ENCODE peak calls at places on chromosomes 3 and 15, in eight cellular contexts. One of them, this sample, is unnamed.

GRCh38 chr3:5260992-5261501 is 73.5 kb downstream of the EDEM1 start:
- DNase-seq in heart right ventricle: no peak
- DNase-seq in WTC11: no peak
- DNase-seq in fibroblast of mammary gland: no peak
- DNase-seq in mesothelial cell of epicardium: no peak
- DNase-seq in astrocyte: no peak
- DNase-seq in bronchial epithelial cell: no peak
- DNase-seq in left ventricle myocardium inferior: no peak
- DNase-seq in this sample: no peak

GRCh38 chr15:100569406-100569805 is 32.6 kb downstream of the LINS1 start:
- DNase-seq in mesothelial cell of epicardium: no peak
- DNase-seq in WTC11: no peak
- DNase-seq in bronchial epithelial cell: no peak
- DNase-seq in heart right ventricle: no peak
- DNase-seq in left ventricle myocardium inferior: no peak
- DNase-seq in fibroblast of mammary gland: no peak
- DNase-seq in astrocyte: no peak
- DNase-seq in this sample: no peak

GRCh38 chr3:184328516-184328915 is 8.9 kb upstream of the FAM131A start:
- DNase-seq in mesothelial cell of epicardium: no peak
- DNase-seq in fibroblast of mammary gland: no peak
- DNase-seq in heart right ventricle: no peak
- DNase-seq in astrocyte: no peak
- DNase-seq in bronchial epithelial cell: no peak
- DNase-seq in WTC11: no peak
- DNase-seq in left ventricle myocardium inferior: no peak
- DNase-seq in this sample: no peak

GRCh38 chr3:126345231-126345630 is 12.0 kb downstream of the KLF15 start:
- DNase-seq in mesothelial cell of epicardium: no peak
- DNase-seq in heart right ventricle: no peak
- DNase-seq in astrocyte: no peak
- DNase-seq in fibroblast of mammary gland: no peak
- DNase-seq in left ventricle myocardium inferior: no peak
- DNase-seq in WTC11: no peak
- DNase-seq in bronchial epithelial cell: no peak
- DNase-seq in this sample: peak

GRCh38 chr3:146375214-146375613 is 94.1 kb downstream of the PLSCR2 start:
- DNase-seq in left ventricle myocardium inferior: no peak
- DNase-seq in heart right ventricle: no peak
- DNase-seq in astrocyte: peak
- DNase-seq in bronchial epithelial cell: no peak
- DNase-seq in mesothelial cell of epicardium: no peak
- DNase-seq in WTC11: no peak
- DNase-seq in fibroblast of mammary gland: peak
- DNase-seq in this sample: no peak

GRCh38 chr3:70916375-70917055 is 604.1 kb upstream of the MDFIC2 start:
- DNase-seq in WTC11: no peak
- DNase-seq in mesothelial cell of epicardium: peak
- DNase-seq in bronchial epithelial cell: peak
- DNase-seq in fibroblast of mammary gland: no peak
- DNase-seq in heart right ventricle: no peak
- DNase-seq in astrocyte: no peak
- DNase-seq in left ventricle myocardium inferior: no peak
- DNase-seq in this sample: no peak

GRCh38 chr3:180401226-180401625 is 200.7 kb upstream of the TTC14 start:
- DNase-seq in heart right ventricle: no peak
- DNase-seq in mesothelial cell of epicardium: no peak
- DNase-seq in astrocyte: no peak
- DNase-seq in fibroblast of mammary gland: peak
- DNase-seq in WTC11: no peak
- DNase-seq in left ventricle myocardium inferior: no peak
- DNase-seq in bronchial epithelial cell: peak
- DNase-seq in this sample: no peak

GRCh38 chr3:2929574-2929973 is 180.6 kb downstream of the IL5RA start:
- DNase-seq in left ventricle myocardium inferior: no peak
- DNase-seq in heart right ventricle: no peak
- DNase-seq in bronchial epithelial cell: no peak
- DNase-seq in fibroblast of mammary gland: no peak
- DNase-seq in astrocyte: no peak
- DNase-seq in mesothelial cell of epicardium: no peak
- DNase-seq in WTC11: no peak
- DNase-seq in this sample: no peak

GRCh38 chr3:129597792-129598381 is 8.6 kb downstream of the PLXND1 start:
- DNase-seq in mesothelial cell of epicardium: no peak
- DNase-seq in bronchial epithelial cell: no peak
- DNase-seq in WTC11: no peak
- DNase-seq in fibroblast of mammary gland: no peak
- DNase-seq in astrocyte: peak
- DNase-seq in left ventricle myocardium inferior: no peak
- DNase-seq in heart right ventricle: no peak
- DNase-seq in this sample: no peak

GRCh38 chr3:24674261-24674660 is 179.6 kb upstream of the THRB start:
- DNase-seq in mesothelial cell of epicardium: no peak
- DNase-seq in astrocyte: no peak
- DNase-seq in fibroblast of mammary gland: no peak
- DNase-seq in bronchial epithelial cell: no peak
- DNase-seq in WTC11: no peak
- DNase-seq in left ventricle myocardium inferior: no peak
- DNase-seq in heart right ventricle: no peak
- DNase-seq in this sample: no peak

GRCh38 chr3:156675744-156676466 is 1.5 kb downstream of the TIPARP start:
- DNase-seq in heart right ventricle: peak
- DNase-seq in mesothelial cell of epicardium: no peak
- DNase-seq in left ventricle myocardium inferior: peak
- DNase-seq in WTC11: no peak
- DNase-seq in astrocyte: peak
- DNase-seq in bronchial epithelial cell: peak
- DNase-seq in fibroblast of mammary gland: peak
- DNase-seq in this sample: no peak

GRCh38 chr3:134754768-134755559 is 40.1 kb upstream of the EPHB1 start:
- DNase-seq in bronchial epithelial cell: peak
- DNase-seq in astrocyte: peak
- DNase-seq in fibroblast of mammary gland: peak
- DNase-seq in heart right ventricle: peak
- DNase-seq in WTC11: peak
- DNase-seq in left ventricle myocardium inferior: peak
- DNase-seq in mesothelial cell of epicardium: no peak
- DNase-seq in this sample: no peak

GRCh38 chr15:49379996-49380395 is 43.0 kb upstream of the FGF7 start:
- DNase-seq in bronchial epithelial cell: no peak
- DNase-seq in mesothelial cell of epicardium: no peak
- DNase-seq in left ventricle myocardium inferior: no peak
- DNase-seq in WTC11: no peak
- DNase-seq in heart right ventricle: no peak
- DNase-seq in astrocyte: no peak
- DNase-seq in fibroblast of mammary gland: no peak
- DNase-seq in this sample: no peak

GRCh38 chr15:100671858-100672543 is 69.6 kb downstream of the ASB7 start:
- DNase-seq in astrocyte: no peak
- DNase-seq in left ventricle myocardium inferior: no peak
- DNase-seq in heart right ventricle: no peak
- DNase-seq in mesothelial cell of epicardium: no peak
- DNase-seq in bronchial epithelial cell: peak
- DNase-seq in fibroblast of mammary gland: peak
- DNase-seq in WTC11: peak
- DNase-seq in this sample: no peak

GRCh38 chr15:62472616-62473299 is 307.7 kb upstream of the C2CD4B start:
- DNase-seq in left ventricle myocardium inferior: peak
- DNase-seq in WTC11: no peak
- DNase-seq in mesothelial cell of epicardium: no peak
- DNase-seq in heart right ventricle: peak
- DNase-seq in fibroblast of mammary gland: no peak
- DNase-seq in bronchial epithelial cell: no peak
- DNase-seq in astrocyte: no peak
- DNase-seq in this sample: no peak

GRCh38 chr3:117170112-117170511 is 460.5 kb downstream of the TUSC7 start:
- DNase-seq in bronchial epithelial cell: no peak
- DNase-seq in mesothelial cell of epicardium: no peak
- DNase-seq in astrocyte: no peak
- DNase-seq in left ventricle myocardium inferior: no peak
- DNase-seq in heart right ventricle: no peak
- DNase-seq in WTC11: no peak
- DNase-seq in fibroblast of mammary gland: no peak
- DNase-seq in this sample: no peak

GRCh38 chr3:105483476-105483875 is 116.8 kb downstream of the ALCAM start:
- DNase-seq in bronchial epithelial cell: no peak
- DNase-seq in left ventricle myocardium inferior: no peak
- DNase-seq in heart right ventricle: no peak
- DNase-seq in WTC11: no peak
- DNase-seq in mesothelial cell of epicardium: no peak
- DNase-seq in fibroblast of mammary gland: no peak
- DNase-seq in astrocyte: peak
- DNase-seq in this sample: no peak

GRCh38 chr3:171704002-171704401 is 106.3 kb downstream of the PLD1 start:
- DNase-seq in bronchial epithelial cell: peak
- DNase-seq in mesothelial cell of epicardium: no peak
- DNase-seq in WTC11: peak
- DNase-seq in heart right ventricle: no peak
- DNase-seq in fibroblast of mammary gland: peak
- DNase-seq in left ventricle myocardium inferior: no peak
- DNase-seq in astrocyte: peak
- DNase-seq in this sample: no peak

GRCh38 chr15:88015228-88015860 is 241.2 kb downstream of the NTRK3 start:
- DNase-seq in astrocyte: no peak
- DNase-seq in mesothelial cell of epicardium: no peak
- DNase-seq in left ventricle myocardium inferior: peak
- DNase-seq in bronchial epithelial cell: no peak
- DNase-seq in fibroblast of mammary gland: no peak
- DNase-seq in WTC11: no peak
- DNase-seq in heart right ventricle: peak
- DNase-seq in this sample: peak

GRCh38 chr15:77420610-77421369 is at the start of gene HMG20A:
- DNase-seq in fibroblast of mammary gland: peak
- DNase-seq in bronchial epithelial cell: peak
- DNase-seq in astrocyte: peak
- DNase-seq in heart right ventricle: peak
- DNase-seq in mesothelial cell of epicardium: peak
- DNase-seq in left ventricle myocardium inferior: peak
- DNase-seq in WTC11: peak
- DNase-seq in this sample: peak

GRCh38 chr15:98663606-98664005 is 15.3 kb downstream of the IGF1R start:
- DNase-seq in WTC11: no peak
- DNase-seq in mesothelial cell of epicardium: no peak
- DNase-seq in fibroblast of mammary gland: no peak
- DNase-seq in heart right ventricle: no peak
- DNase-seq in astrocyte: no peak
- DNase-seq in left ventricle myocardium inferior: no peak
- DNase-seq in bronchial epithelial cell: no peak
- DNase-seq in this sample: no peak

GRCh38 chr3:72427575-72427974 is 420.7 kb downstream of the SHQ1 start:
- DNase-seq in WTC11: no peak
- DNase-seq in heart right ventricle: no peak
- DNase-seq in left ventricle myocardium inferior: no peak
- DNase-seq in fibroblast of mammary gland: no peak
- DNase-seq in mesothelial cell of epicardium: no peak
- DNase-seq in bronchial epithelial cell: no peak
- DNase-seq in astrocyte: no peak
- DNase-seq in this sample: no peak

GRCh38 chr15:35182841-35183479 is 97.9 kb upstream of the NANOGP8 start:
- DNase-seq in heart right ventricle: no peak
- DNase-seq in left ventricle myocardium inferior: no peak
- DNase-seq in fibroblast of mammary gland: no peak
- DNase-seq in WTC11: peak
- DNase-seq in astrocyte: no peak
- DNase-seq in mesothelial cell of epicardium: no peak
- DNase-seq in bronchial epithelial cell: no peak
- DNase-seq in this sample: no peak
- TF ChIP-seq CTCF in heart right ventricle: no peak
- TF ChIP-seq CTCF in left ventricle myocardium inferior: no peak
- TF ChIP-seq CTCF in fibroblast of mammary gland: no peak
- TF ChIP-seq CTCF in WTC11: no peak
- TF ChIP-seq CTCF in astrocyte: no peak
- TF ChIP-seq CTCF in mesothelial cell of epicardium: no peak
- TF ChIP-seq CTCF in bronchial epithelial cell: no peak
- TF ChIP-seq CTCF in this sample: no peak

DNA sequence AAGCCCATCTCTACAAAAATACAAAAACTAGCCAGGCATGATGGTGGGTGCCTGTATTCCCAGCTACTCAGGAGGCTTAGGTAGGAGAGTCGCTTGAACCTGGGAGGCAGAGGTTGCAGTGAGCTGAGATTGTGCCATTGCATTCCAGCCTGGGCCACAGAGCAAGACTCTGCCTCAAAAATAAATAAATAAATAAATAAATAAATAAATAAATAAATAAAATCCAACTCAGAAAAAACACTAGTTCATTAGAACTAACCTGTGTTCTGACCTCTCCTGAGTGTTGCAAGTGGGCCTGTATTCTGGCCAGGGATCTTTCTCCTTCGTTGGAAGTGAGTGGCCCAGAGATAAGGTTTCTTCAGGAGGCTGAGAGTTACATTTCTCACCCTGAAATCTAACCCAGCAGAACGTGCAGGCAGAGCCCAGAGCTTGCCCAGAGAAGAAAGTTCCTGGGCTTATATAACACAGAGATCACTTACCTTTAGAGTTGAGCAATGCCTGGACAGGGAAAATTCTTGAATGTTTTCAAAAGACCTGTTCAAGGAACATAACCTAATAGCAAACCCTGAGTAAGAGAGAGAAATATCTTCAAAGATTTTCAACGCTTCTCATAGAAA is 583.9 kb downstream of the MCTP2 start:
- DNase-seq in heart right ventricle: no peak
- DNase-seq in bronchial epithelial cell: no peak
- DNase-seq in fibroblast of mammary gland: no peak
- DNase-seq in mesothelial cell of epicardium: no peak
- DNase-seq in astrocyte: no peak
- DNase-seq in WTC11: no peak
- DNase-seq in left ventricle myocardium inferior: no peak
- DNase-seq in this sample: no peak
- TF ChIP-seq CTCF in heart right ventricle: no peak
- TF ChIP-seq CTCF in bronchial epithelial cell: no peak
- TF ChIP-seq CTCF in fibroblast of mammary gland: no peak
- TF ChIP-seq CTCF in mesothelial cell of epicardium: no peak
- TF ChIP-seq CTCF in astrocyte: no peak
- TF ChIP-seq CTCF in WTC11: no peak
- TF ChIP-seq CTCF in left ventricle myocardium inferior: no peak
- TF ChIP-seq CTCF in this sample: no peak

GRCh38 chr3:141000027-141000663 is 51.0 kb upstream of the SPSB4 start:
- DNase-seq in fibroblast of mammary gland: peak
- DNase-seq in heart right ventricle: peak
- DNase-seq in bronchial epithelial cell: peak
- DNase-seq in mesothelial cell of epicardium: peak
- DNase-seq in left ventricle myocardium inferior: peak
- DNase-seq in WTC11: peak
- DNase-seq in astrocyte: peak
- DNase-seq in this sample: peak
- TF ChIP-seq CTCF in fibroblast of mammary gland: peak
- TF ChIP-seq CTCF in heart right ventricle: peak
- TF ChIP-seq CTCF in bronchial epithelial cell: peak
- TF ChIP-seq CTCF in mesothelial cell of epicardium: peak
- TF ChIP-seq CTCF in left ventricle myocardium inferior: peak
- TF ChIP-seq CTCF in WTC11: peak
- TF ChIP-seq CTCF in astrocyte: peak
- TF ChIP-seq CTCF in this sample: peak

DNA sequence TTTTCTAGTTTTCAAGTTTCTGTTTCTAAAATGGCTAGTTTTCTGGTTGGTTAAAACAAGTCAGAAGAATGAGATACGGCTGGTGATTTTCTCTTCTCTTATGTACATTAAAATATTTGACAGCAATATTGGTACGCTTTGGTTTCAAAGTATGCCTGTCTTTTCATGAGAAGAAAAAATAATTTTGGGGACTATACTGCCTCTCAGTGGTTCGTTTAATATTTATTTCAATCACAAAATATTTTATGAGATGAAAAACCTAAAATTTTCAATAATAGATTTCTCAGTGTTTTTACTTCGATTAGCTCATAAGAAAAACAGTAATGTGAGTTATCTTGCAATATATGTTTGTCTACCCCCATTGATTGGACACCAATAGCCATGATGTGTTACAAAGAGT is 72.8 kb upstream of the AADACL2 start:
- DNase-seq in astrocyte: no peak
- DNase-seq in left ventricle myocardium inferior: no peak
- DNase-seq in bronchial epithelial cell: peak
- DNase-seq in mesothelial cell of epicardium: no peak
- DNase-seq in heart right ventricle: no peak
- DNase-seq in WTC11: no peak
- DNase-seq in fibroblast of mammary gland: peak
- DNase-seq in this sample: no peak
- TF ChIP-seq CTCF in astrocyte: no peak
- TF ChIP-seq CTCF in left ventricle myocardium inferior: peak
- TF ChIP-seq CTCF in bronchial epithelial cell: no peak
- TF ChIP-seq CTCF in mesothelial cell of epicardium: peak
- TF ChIP-seq CTCF in heart right ventricle: no peak
- TF ChIP-seq CTCF in WTC11: no peak
- TF ChIP-seq CTCF in fibroblast of mammary gland: no peak
- TF ChIP-seq CTCF in this sample: peak

This sample was measured in dorsolateral prefrontal cortex.